ENCODE peak calls at places on chromosomes 13 and 19, in eight cellular contexts. R is activated CD4-positive, alpha-beta memory T cell treated with anti-CD3 and anti-CD28 coated beads for 36 hours; V is activated CD4-positive, alpha-beta T cell treated with anti-CD3 and anti-CD28 coated beads, Interleukin-2, amount 50 U/mL, for 1 hour; Y is activated T-helper 2 cell treated with anti-CD3 and anti-CD28 coated beads, Interferon-gamma antibody, Interleukin-2, Interleukin-4, amounts not matched to agents 10 μg/mL and 5 μg/mL and 100 μg/mL, durations not matched to agents 14 hours and 24 hours and 36 hours; Z is activated naive CD4-positive, alpha-beta T cell treated with anti-CD3 and anti-CD28 coated beads, Interleukin-2, amount 50 U/mL, for 72 hours; P is activated CD4-positive, CD25-positive, alpha-beta regulatory T cell treated with anti-CD3 and anti-CD28 coated beads, Interleukin-2, amount 50 U/mL, for 16 hours; M is activated B cell treated with CpG ODN at 0.5 μM for 24 hours; N is stimulated activated naive CD8-positive, alpha-beta T cell treated with anti-CD3 and anti-CD28 coated beads, Interleukin-15, amount 100 ng/mL, for 72 hours. G is an unnamed sample.

GRCh38 chr13:111006508-111007031 is 91.7 kb upstream of the ANKRD10 start:
- DNase-seq in R (no peak), V (no peak), Y (no peak), Z (no peak), P (no peak), M (no peak), N (no peak), G (no peak)

GRCh38 chr13:76725211-76725610 is 161.0 kb downstream of the KCTD12 start:
- DNase-seq in R (no peak), V (no peak), Y (no peak), Z (no peak), P (no peak), M (no peak), N (no peak), G (no peak)

GRCh38 chr19:13846533-13847032 is 30.4 kb upstream of the NANOS3 start:
- DNase-seq in R (peak), V (peak), Y (peak), Z (peak), P (peak), M (peak), N (peak), G (peak)

GRCh38 chr19:48120505-48120904 is 9.9 kb upstream of the PLA2G4C start:
- DNase-seq in R (no peak), V (no peak), Y (no peak), Z (no peak), P (no peak), M (no peak), N (no peak), G (no peak)

GRCh38 chr13:93690139-93690538 is 463.5 kb downstream of the GPC6 start:
- DNase-seq in R (no peak), V (no peak), Y (no peak), Z (no peak), P (no peak), M (no peak), N (no peak), G (no peak)

GRCh38 chr19:6660930-6661329 is 9.0 kb downstream of the TNFSF14 start:
- DNase-seq in R (no peak), V (no peak), Y (no peak), Z (no peak), P (no peak), M (no peak), N (no peak), G (no peak)

GRCh38 chr19:35751839-35752745 is 3.7 kb downstream of the LIN37 start:
- DNase-seq in R (no peak), V (no peak), Y (no peak), Z (no peak), P (no peak), M (no peak), N (no peak), G (no peak)

GRCh38 chr19:36090930-36091695 is 19.8 kb upstream of the OVOL3 start:
- DNase-seq in R (no peak), V (no peak), Y (no peak), Z (no peak), P (no peak), M (no peak), N (no peak), G (no peak)

GRCh38 chr13:61664821-61665705 is 249.4 kb upstream of the PCDH20 start:
- DNase-seq in R (no peak), V (no peak), Y (no peak), Z (no peak), P (no peak), M (no peak), N (no peak), G (no peak)

GRCh38 chr13:114323349-114323748 is 9.0 kb downstream of the CHAMP1 start:
- DNase-seq in R (no peak), V (no peak), Y (no peak), Z (no peak), P (no peak), M (no peak), N (no peak), G (no peak)

GRCh38 chr13:28735481-28736029 is 16.8 kb upstream of the SLC46A3 start:
- DNase-seq in R (no peak), V (no peak), Y (no peak), Z (no peak), P (no peak), M (no peak), N (no peak), G (no peak)

GRCh38 chr19:48295458-48295857 is 25.6 kb downstream of the ZNF114 start:
- DNase-seq in R (no peak), V (no peak), Y (no peak), Z (no peak), P (no peak), M (no peak), N (no peak), G (no peak)

GRCh38 chr13:101283782-101284181 is 132.5 kb downstream of the NALCN start:
- DNase-seq in R (no peak), V (no peak), Y (no peak), Z (no peak), P (no peak), M (no peak), N (no peak), G (no peak)

GRCh38 chr13:67827992-67828391 is 597.9 kb upstream of the PCDH9 start:
- DNase-seq in R (no peak), V (no peak), Y (no peak), Z (no peak), P (no peak), M (no peak), N (no peak), G (no peak)

GRCh38 chr19:14112809-14113385 is 4.7 kb downstream of the PRKACA start:
- DNase-seq in R (no peak), V (no peak), Y (no peak), Z (no peak), P (no peak), M (no peak), N (no peak), G (no peak)

GRCh38 chr13:74270018-74270417 is 135.8 kb upstream of the KLF12 start:
- DNase-seq in R (no peak), V (no peak), Y (no peak), Z (no peak), P (no peak), M (no peak), N (no peak), G (no peak)

GRCh38 chr19:50461066-50461875 is 15.0 kb upstream of the EMC10 start:
- DNase-seq in R (peak), V (peak), Y (peak), Z (peak), P (peak), M (peak), N (peak), G (peak)

GRCh38 chr13:44399045-44399444 is 25.4 kb downstream of the SERP2 start:
- DNase-seq in R (no peak), V (no peak), Y (no peak), Z (no peak), P (no peak), M (no peak), N (no peak), G (no peak)

GRCh38 chr13:113562085-113562749 is 22.3 kb upstream of the TFDP1 start:
- DNase-seq in R (peak), V (peak), Y (no peak), Z (peak), P (no peak), M (peak), N (peak), G (no peak)

G was measured in GM12878.